ENCODE peak calls at places on chromosomes 11 and 22, in five cellular contexts. One of them, this sample, is unnamed.

GRCh38 chr11:65915821-65916251 is 3.0 kb downstream of the C11orf68 start:
- DNase-seq in K562: no peak
- DNase-seq in HepG2: peak
- DNase-seq in H1: no peak
- DNase-seq in GM12878: no peak
- DNase-seq in this sample: no peak

GRCh38 chr22:23418159-23418788 is 161.8 kb downstream of the IGLL1 start:
- DNase-seq in K562: no peak
- DNase-seq in H1: no peak
- DNase-seq in GM12878: no peak
- DNase-seq in HepG2: no peak
- DNase-seq in this sample: no peak

GRCh38 chr11:119121008-119121810 is at the start of gene HINFP:
- DNase-seq in K562: peak
- DNase-seq in HepG2: peak
- DNase-seq in H1: peak
- DNase-seq in GM12878: peak
- DNase-seq in this sample: peak

GRCh38 chr11:48081151-48082010 is 101.0 kb downstream of the PTPRJ start:
- DNase-seq in HepG2: no peak
- DNase-seq in H1: no peak
- DNase-seq in K562: no peak
- DNase-seq in GM12878: no peak
- DNase-seq in this sample: no peak

GRCh38 chr11:112229746-112230433 is 3.7 kb downstream of the PTS start:
- DNase-seq in K562: no peak
- DNase-seq in GM12878: no peak
- DNase-seq in H1: no peak
- DNase-seq in HepG2: no peak
- DNase-seq in this sample: no peak

GRCh38 chr11:84089072-84090057 is 803.2 kb upstream of the CCDC90B start:
- DNase-seq in H1: no peak
- DNase-seq in K562: no peak
- DNase-seq in HepG2: peak
- DNase-seq in GM12878: no peak
- DNase-seq in this sample: no peak

GRCh38 chr22:22949953-22950352 is 62.3 kb downstream of the IGLL5 start:
- DNase-seq in K562: no peak
- DNase-seq in GM12878: no peak
- DNase-seq in HepG2: no peak
- DNase-seq in H1: no peak
- DNase-seq in this sample: no peak

GRCh38 chr11:27118371-27118770 is 77.8 kb downstream of the BBOX1 start:
- DNase-seq in K562: no peak
- DNase-seq in HepG2: no peak
- DNase-seq in GM12878: no peak
- DNase-seq in H1: no peak
- DNase-seq in this sample: no peak

GRCh38 chr11:20015529-20016427 is 144.5 kb downstream of the DBX1 start:
- DNase-seq in K562: no peak
- DNase-seq in HepG2: no peak
- DNase-seq in H1: no peak
- DNase-seq in GM12878: no peak
- DNase-seq in this sample: no peak

GRCh38 chr11:12113294-12113693 is 2.9 kb downstream of the MICAL2 start:
- DNase-seq in GM12878: no peak
- DNase-seq in K562: no peak
- DNase-seq in HepG2: no peak
- DNase-seq in H1: no peak
- DNase-seq in this sample: no peak

GRCh38 chr11:42462558-42463310 is 849.1 kb upstream of the API5 start:
- DNase-seq in H1: no peak
- DNase-seq in HepG2: no peak
- DNase-seq in K562: no peak
- DNase-seq in GM12878: no peak
- DNase-seq in this sample: no peak

GRCh38 chr11:131195801-131196517 is 174.5 kb upstream of the NTM start:
- DNase-seq in GM12878: no peak
- DNase-seq in K562: no peak
- DNase-seq in H1: no peak
- DNase-seq in HepG2: no peak
- DNase-seq in this sample: no peak

GRCh38 chr11:74695705-74696280 is 35.4 kb downstream of the CHRDL2 start:
- DNase-seq in HepG2: no peak
- DNase-seq in GM12878: no peak
- DNase-seq in H1: no peak
- DNase-seq in K562: no peak
- DNase-seq in this sample: no peak

GRCh38 chr11:115682901-115683300 is 178.7 kb upstream of the CADM1 start:
- DNase-seq in GM12878: no peak
- DNase-seq in HepG2: no peak
- DNase-seq in K562: no peak
- DNase-seq in H1: no peak
- DNase-seq in this sample: no peak

GRCh38 chr11:128482512-128483191 is 104.7 kb downstream of the ETS1 start:
- DNase-seq in HepG2: no peak
- DNase-seq in K562: no peak
- DNase-seq in H1: no peak
- DNase-seq in GM12878: no peak
- DNase-seq in this sample: no peak

GRCh38 chr11:9861860-9862725 is 198.2 kb downstream of the SWAP70 start:
- DNase-seq in HepG2: peak
- DNase-seq in GM12878: peak
- DNase-seq in H1: peak
- DNase-seq in K562: peak
- DNase-seq in this sample: peak

GRCh38 chr11:12137005-12137690 is 26.8 kb downstream of the MICAL2 start:
- DNase-seq in K562: no peak
- DNase-seq in H1: no peak
- DNase-seq in HepG2: peak
- DNase-seq in GM12878: no peak
- DNase-seq in this sample: no peak

GRCh38 chr22:46735747-46736608 is 2.1 kb downstream of the CERK start:
- DNase-seq in HepG2: no peak
- DNase-seq in K562: no peak
- DNase-seq in GM12878: no peak
- DNase-seq in H1: no peak
- DNase-seq in this sample: peak

DNA sequence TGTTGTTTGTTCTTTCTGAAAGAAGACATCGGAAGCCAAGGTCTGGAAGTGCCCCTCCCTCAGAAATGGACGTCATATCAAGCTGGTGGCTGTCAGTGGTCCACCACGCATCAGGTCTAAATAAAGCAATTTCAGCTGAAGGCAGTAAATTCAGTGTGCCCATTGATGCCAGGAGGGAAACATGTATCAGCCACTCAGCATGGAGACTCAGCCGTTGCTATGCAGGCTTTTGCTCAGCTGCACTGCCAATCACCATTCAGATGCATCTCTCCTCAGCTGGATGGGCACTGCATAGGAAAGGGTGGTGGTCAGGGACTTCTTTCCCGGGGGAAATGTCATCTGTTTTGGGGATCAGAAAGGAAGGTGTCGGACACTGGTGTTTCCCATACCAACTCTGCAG is 878.2 kb downstream of the NTM start:
- DNase-seq in HepG2: no peak
- DNase-seq in GM12878: no peak
- DNase-seq in K562: no peak
- DNase-seq in H1: no peak
- DNase-seq in this sample: no peak
- TF ChIP-seq USF2 in HepG2: no peak
- TF ChIP-seq USF2 in GM12878: no peak
- TF ChIP-seq USF2 in K562: no peak
- TF ChIP-seq USF2 in H1: no peak
- TF ChIP-seq USF2 in this sample: no peak

GRCh38 chr11:1458340-1459218 is 28.0 kb downstream of the MOB2 start:
- DNase-seq in H1: no peak
- DNase-seq in K562: peak
- DNase-seq in GM12878: no peak
- DNase-seq in HepG2: no peak
- DNase-seq in this sample: peak
- TF ChIP-seq CREB1 in H1: no peak
- TF ChIP-seq CREB1 in K562: no peak
- TF ChIP-seq CREB1 in GM12878: no peak
- TF ChIP-seq CREB1 in HepG2: no peak
- TF ChIP-seq CREB1 in this sample: no peak

GRCh38 chr22:42724062-42724461 is 3.4 kb upstream of the A4GALT start:
- DNase-seq in HepG2: no peak
- DNase-seq in GM12878: no peak
- DNase-seq in K562: no peak
- DNase-seq in H1: no peak
- DNase-seq in this sample: no peak

GRCh38 chr22:42719133-42719532 is 1.5 kb downstream of the A4GALT start:
- DNase-seq in H1: no peak
- DNase-seq in HepG2: no peak
- DNase-seq in GM12878: no peak
- DNase-seq in K562: no peak
- DNase-seq in this sample: no peak

GRCh38 chr22:42719656-42720262 is 911 bp downstream of the A4GALT start:
- DNase-seq in HepG2: no peak
- DNase-seq in H1: no peak
- DNase-seq in K562: no peak
- DNase-seq in GM12878: no peak
- DNase-seq in this sample: peak

GRCh38 chr22:42720263-42721044 is at the start of gene A4GALT:
- DNase-seq in GM12878: no peak
- DNase-seq in H1: peak
- DNase-seq in K562: peak
- DNase-seq in HepG2: no peak
- DNase-seq in this sample: peak

DNA sequence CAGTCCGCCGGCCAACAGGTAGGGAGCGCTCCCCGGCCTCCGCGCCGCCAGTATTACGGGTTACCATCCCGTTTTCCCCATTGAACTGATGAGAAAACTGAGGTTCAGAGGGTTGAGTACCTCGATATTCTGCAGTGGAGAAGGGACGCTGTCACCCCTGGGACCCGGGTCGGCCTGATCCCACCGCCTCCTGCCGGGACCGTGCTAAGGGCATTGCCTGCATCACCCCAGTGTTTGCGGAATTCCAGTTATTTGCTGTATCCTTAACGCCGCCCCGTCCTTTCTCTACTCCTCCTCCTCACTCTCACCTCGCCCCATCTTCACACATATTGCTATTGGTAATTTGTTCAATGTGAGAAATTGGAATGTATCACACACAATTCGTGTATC is 370 bp upstream of the A4GALT start:
- DNase-seq in K562: no peak
- DNase-seq in H1: no peak
- DNase-seq in GM12878: no peak
- DNase-seq in HepG2: no peak
- DNase-seq in this sample: no peak
- TF ChIP-seq USF2 in K562: no peak
- TF ChIP-seq USF2 in H1: no peak
- TF ChIP-seq USF2 in GM12878: no peak
- TF ChIP-seq USF2 in HepG2: no peak
- TF ChIP-seq USF2 in this sample: no peak

GRCh38 chr22:33570110-33570509 is 350.2 kb downstream of the LARGE1 start:
- DNase-seq in K562: no peak
- DNase-seq in HepG2: no peak
- DNase-seq in GM12878: no peak
- DNase-seq in H1: no peak
- DNase-seq in this sample: no peak

GRCh38 chr22:33565580-33565995 is 354.7 kb downstream of the LARGE1 start:
- DNase-seq in GM12878: no peak
- DNase-seq in HepG2: no peak
- DNase-seq in K562: no peak
- DNase-seq in H1: no peak
- DNase-seq in this sample: no peak

GRCh38 chr22:33573479-33573878 is 346.8 kb downstream of the LARGE1 start:
- DNase-seq in GM12878: no peak
- DNase-seq in K562: no peak
- DNase-seq in HepG2: peak
- DNase-seq in H1: no peak
- DNase-seq in this sample: no peak

GRCh38 chr22:33568934-33569496 is 351.3 kb downstream of the LARGE1 start:
- DNase-seq in GM12878: no peak
- DNase-seq in K562: no peak
- DNase-seq in H1: no peak
- DNase-seq in HepG2: no peak
- DNase-seq in this sample: no peak

DNA sequence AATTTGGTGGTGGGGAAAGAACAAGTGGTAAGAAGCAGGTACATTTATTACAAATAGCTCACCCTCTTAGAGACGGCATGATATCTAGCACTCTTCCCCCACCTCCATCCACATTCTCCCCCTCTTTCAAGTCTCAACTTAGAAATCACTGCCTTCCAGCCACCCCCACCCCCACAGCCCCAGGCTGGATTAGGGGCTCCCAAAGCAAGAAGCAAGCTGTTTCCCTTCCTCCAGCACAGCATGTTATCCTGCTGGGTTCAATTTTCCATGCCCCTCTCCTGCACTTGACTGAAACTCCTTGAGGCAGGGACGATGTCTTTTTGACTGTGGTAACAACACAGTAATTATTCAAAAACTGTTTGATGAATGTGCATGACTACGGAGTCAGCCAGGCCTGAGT is 350.7 kb downstream of the LARGE1 start:
- DNase-seq in H1: no peak
- DNase-seq in HepG2: no peak
- DNase-seq in GM12878: no peak
- DNase-seq in K562: no peak
- DNase-seq in this sample: peak
- TF ChIP-seq CREB1 in H1: no peak
- TF ChIP-seq CREB1 in HepG2: no peak
- TF ChIP-seq CREB1 in GM12878: no peak
- TF ChIP-seq CREB1 in K562: no peak
- TF ChIP-seq CREB1 in this sample: no peak

DNA sequence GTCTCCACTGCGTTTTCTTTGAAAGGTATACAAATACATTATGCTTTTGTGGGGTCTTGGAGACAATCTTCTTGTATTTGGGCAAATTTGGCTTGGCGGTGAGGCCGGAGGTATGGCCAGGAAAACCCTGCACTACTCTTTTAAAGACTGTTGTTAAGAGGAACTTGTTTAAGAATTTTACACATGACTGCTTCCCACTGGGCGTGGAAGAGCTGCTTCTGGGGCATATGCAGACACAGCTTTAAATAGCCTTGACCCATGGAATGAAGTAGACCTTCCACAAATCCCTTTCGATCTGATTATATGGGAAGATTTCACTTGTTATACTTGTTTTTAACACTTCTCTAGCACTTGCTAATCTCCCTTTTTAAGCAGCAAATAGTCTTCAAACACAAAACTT is 453.6 kb downstream of the MN1 start:
- DNase-seq in H1: no peak
- DNase-seq in K562: no peak
- DNase-seq in GM12878: no peak
- DNase-seq in HepG2: no peak
- DNase-seq in this sample: no peak
- TF ChIP-seq USF2 in H1: no peak
- TF ChIP-seq USF2 in K562: no peak
- TF ChIP-seq USF2 in GM12878: no peak
- TF ChIP-seq USF2 in HepG2: no peak
- TF ChIP-seq USF2 in this sample: no peak

GRCh38 chr11:120168108-120168959 is 30.4 kb upstream of the TRIM29 start:
- DNase-seq in K562: no peak
- DNase-seq in HepG2: no peak
- DNase-seq in GM12878: no peak
- DNase-seq in H1: no peak
- DNase-seq in this sample: no peak
- TF ChIP-seq CREB1 in K562: no peak
- TF ChIP-seq CREB1 in HepG2: no peak
- TF ChIP-seq CREB1 in GM12878: no peak
- TF ChIP-seq CREB1 in H1: no peak
- TF ChIP-seq CREB1 in this sample: no peak

This sample was measured in WTC11.